ENCODE peak calls at places on chromosomes 1 and 21, in seven cellular contexts. One of them, this sample, is unnamed.

GRCh38 chr1:229058716-229059115 is 212.2 kb upstream of the RAB4A start:
- DNase-seq in thoracic aorta: no peak
- DNase-seq in nephron progenitor cell: peak
- DNase-seq in fibroblast of mammary gland: no peak
- DNase-seq in GM13976: no peak
- DNase-seq in fibroblast of lung: no peak
- DNase-seq in AG09309: no peak
- DNase-seq in this sample: no peak

GRCh38 chr1:199394856-199395255 is 632.7 kb upstream of the NR5A2 start:
- DNase-seq in fibroblast of lung: no peak
- DNase-seq in nephron progenitor cell: no peak
- DNase-seq in fibroblast of mammary gland: no peak
- DNase-seq in thoracic aorta: no peak
- DNase-seq in AG09309: no peak
- DNase-seq in GM13976: no peak
- DNase-seq in this sample: no peak

GRCh38 chr1:156162430-156163037 is 9.1 kb downstream of the SEMA4A start:
- DNase-seq in nephron progenitor cell: no peak
- DNase-seq in thoracic aorta: no peak
- DNase-seq in GM13976: no peak
- DNase-seq in AG09309: no peak
- DNase-seq in fibroblast of lung: no peak
- DNase-seq in fibroblast of mammary gland: no peak
- DNase-seq in this sample: no peak

GRCh38 chr1:43510621-43511020 is 20.1 kb upstream of the PTPRF start:
- DNase-seq in thoracic aorta: no peak
- DNase-seq in fibroblast of lung: no peak
- DNase-seq in fibroblast of mammary gland: no peak
- DNase-seq in nephron progenitor cell: no peak
- DNase-seq in AG09309: no peak
- DNase-seq in GM13976: no peak
- DNase-seq in this sample: no peak

GRCh38 chr1:155978325-155978972 is at the start of gene ARHGEF2:
- DNase-seq in thoracic aorta: peak
- DNase-seq in AG09309: no peak
- DNase-seq in GM13976: peak
- DNase-seq in nephron progenitor cell: peak
- DNase-seq in fibroblast of mammary gland: peak
- DNase-seq in fibroblast of lung: peak
- DNase-seq in this sample: peak

GRCh38 chr1:223775054-223775453 is 62.7 kb downstream of the CAPN2 start:
- DNase-seq in fibroblast of lung: peak
- DNase-seq in nephron progenitor cell: no peak
- DNase-seq in AG09309: no peak
- DNase-seq in GM13976: no peak
- DNase-seq in fibroblast of mammary gland: peak
- DNase-seq in thoracic aorta: no peak
- DNase-seq in this sample: no peak

GRCh38 chr1:42035205-42035829 is 116.6 kb upstream of the HIVEP3 start:
- DNase-seq in thoracic aorta: no peak
- DNase-seq in GM13976: peak
- DNase-seq in nephron progenitor cell: peak
- DNase-seq in fibroblast of lung: peak
- DNase-seq in AG09309: no peak
- DNase-seq in fibroblast of mammary gland: peak
- DNase-seq in this sample: peak

GRCh38 chr1:48236716-48237470 is 14.4 kb downstream of the SLC5A9 start:
- DNase-seq in AG09309: peak
- DNase-seq in nephron progenitor cell: peak
- DNase-seq in fibroblast of mammary gland: peak
- DNase-seq in thoracic aorta: no peak
- DNase-seq in fibroblast of lung: peak
- DNase-seq in GM13976: peak
- DNase-seq in this sample: no peak

GRCh38 chr21:26207021-26207420 is 36.5 kb upstream of the APP start:
- DNase-seq in fibroblast of mammary gland: no peak
- DNase-seq in GM13976: no peak
- DNase-seq in thoracic aorta: no peak
- DNase-seq in nephron progenitor cell: no peak
- DNase-seq in fibroblast of lung: no peak
- DNase-seq in AG09309: no peak
- DNase-seq in this sample: no peak
- TF ChIP-seq CTCF in fibroblast of mammary gland: no peak
- TF ChIP-seq CTCF in GM13976: no peak
- TF ChIP-seq CTCF in thoracic aorta: no peak
- TF ChIP-seq CTCF in nephron progenitor cell: no peak
- TF ChIP-seq CTCF in fibroblast of lung: no peak
- TF ChIP-seq CTCF in AG09309: no peak
- TF ChIP-seq CTCF in this sample: no peak

GRCh38 chr1:118660769-118661168 is 327.4 kb downstream of the TBX15 start:
- DNase-seq in nephron progenitor cell: no peak
- DNase-seq in GM13976: no peak
- DNase-seq in fibroblast of mammary gland: no peak
- DNase-seq in fibroblast of lung: no peak
- DNase-seq in thoracic aorta: no peak
- DNase-seq in AG09309: no peak
- DNase-seq in this sample: no peak
- TF ChIP-seq CTCF in nephron progenitor cell: no peak
- TF ChIP-seq CTCF in GM13976: no peak
- TF ChIP-seq CTCF in fibroblast of mammary gland: no peak
- TF ChIP-seq CTCF in fibroblast of lung: no peak
- TF ChIP-seq CTCF in thoracic aorta: no peak
- TF ChIP-seq CTCF in AG09309: no peak
- TF ChIP-seq CTCF in this sample: no peak

DNA sequence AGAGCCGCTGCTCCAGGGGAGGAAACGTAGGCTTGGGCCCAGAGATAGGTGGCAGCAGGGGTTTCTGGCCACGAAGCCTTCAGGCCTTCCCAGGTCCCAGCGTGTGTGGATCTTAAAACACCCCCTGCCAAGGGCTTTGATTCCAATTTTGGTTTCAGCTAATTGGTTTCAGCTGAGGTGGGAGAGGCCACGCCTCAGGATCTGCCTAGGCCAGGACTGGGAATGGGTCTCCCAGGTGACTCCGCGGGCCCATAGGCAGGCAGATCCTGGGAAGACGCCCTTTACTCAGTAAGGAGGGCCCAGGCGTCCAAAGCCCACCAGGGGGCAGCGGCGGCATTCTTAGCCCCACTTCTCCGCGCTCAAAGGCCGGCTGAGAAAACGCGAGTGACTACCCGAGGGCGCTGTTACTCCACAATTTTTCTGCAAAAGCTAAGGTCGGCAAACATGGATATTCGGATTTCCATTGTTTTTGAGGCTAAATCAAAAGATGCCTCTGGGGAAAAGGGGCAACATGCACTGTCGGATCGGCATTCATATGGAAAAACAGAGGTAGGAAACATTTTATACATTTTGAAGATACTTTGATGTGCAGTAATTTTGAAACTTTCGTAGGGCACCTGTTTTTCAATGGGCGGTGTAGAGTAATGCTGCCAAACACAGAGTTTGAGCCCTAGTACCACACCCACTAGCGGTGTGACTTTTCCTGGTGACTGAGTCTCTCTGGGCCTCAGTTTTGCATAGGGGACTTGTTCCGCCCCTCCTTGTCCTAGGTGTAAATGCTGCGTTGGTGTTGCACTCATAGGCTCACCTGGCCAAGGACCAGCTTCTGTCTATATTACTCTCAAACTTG is 31.8 kb upstream of the BCL10 start:
- DNase-seq in nephron progenitor cell: peak
- DNase-seq in thoracic aorta: peak
- DNase-seq in GM13976: peak
- DNase-seq in AG09309: no peak
- DNase-seq in fibroblast of lung: peak
- DNase-seq in fibroblast of mammary gland: peak
- DNase-seq in this sample: peak
- TF ChIP-seq CTCF in nephron progenitor cell: peak
- TF ChIP-seq CTCF in thoracic aorta: peak
- TF ChIP-seq CTCF in GM13976: peak
- TF ChIP-seq CTCF in AG09309: peak
- TF ChIP-seq CTCF in fibroblast of lung: peak
- TF ChIP-seq CTCF in fibroblast of mammary gland: peak
- TF ChIP-seq CTCF in this sample: peak

GRCh38 chr1:21550866-21551475 is 41.7 kb downstream of the ALPL start:
- DNase-seq in thoracic aorta: no peak
- DNase-seq in GM13976: no peak
- DNase-seq in fibroblast of lung: no peak
- DNase-seq in nephron progenitor cell: no peak
- DNase-seq in fibroblast of mammary gland: no peak
- DNase-seq in AG09309: no peak
- DNase-seq in this sample: no peak
- TF ChIP-seq CTCF in thoracic aorta: no peak
- TF ChIP-seq CTCF in GM13976: no peak
- TF ChIP-seq CTCF in fibroblast of lung: no peak
- TF ChIP-seq CTCF in nephron progenitor cell: no peak
- TF ChIP-seq CTCF in fibroblast of mammary gland: no peak
- TF ChIP-seq CTCF in AG09309: no peak
- TF ChIP-seq CTCF in this sample: no peak

DNA sequence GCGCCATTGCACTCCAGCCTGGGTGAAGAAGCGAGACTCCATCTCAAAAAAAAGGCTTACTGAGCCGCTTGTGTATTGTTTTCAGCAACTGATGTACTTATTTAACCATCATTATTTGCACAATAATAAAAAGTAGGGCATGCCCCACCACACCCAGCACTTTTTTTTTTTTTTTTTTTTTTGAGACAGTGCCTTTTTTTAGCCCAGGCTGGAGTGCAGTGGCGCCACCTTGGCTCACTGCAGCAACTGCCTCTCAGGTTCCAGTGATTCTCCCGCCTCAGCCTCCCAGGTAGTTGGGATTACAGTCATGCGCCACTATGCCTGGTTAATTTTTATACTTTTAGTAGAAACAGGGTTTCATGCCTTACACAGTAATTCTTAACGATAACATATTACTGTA is 12.2 kb upstream of the TRNAU1AP start:
- DNase-seq in thoracic aorta: no peak
- DNase-seq in GM13976: no peak
- DNase-seq in fibroblast of lung: no peak
- DNase-seq in fibroblast of mammary gland: no peak
- DNase-seq in nephron progenitor cell: no peak
- DNase-seq in AG09309: no peak
- DNase-seq in this sample: no peak
- TF ChIP-seq CTCF in thoracic aorta: no peak
- TF ChIP-seq CTCF in GM13976: no peak
- TF ChIP-seq CTCF in fibroblast of lung: peak
- TF ChIP-seq CTCF in fibroblast of mammary gland: peak
- TF ChIP-seq CTCF in nephron progenitor cell: no peak
- TF ChIP-seq CTCF in AG09309: peak
- TF ChIP-seq CTCF in this sample: no peak

GRCh38 chr1:15847100-15847892 is at the start of gene SPEN:
- DNase-seq in nephron progenitor cell: peak
- DNase-seq in thoracic aorta: peak
- DNase-seq in fibroblast of lung: peak
- DNase-seq in fibroblast of mammary gland: peak
- DNase-seq in AG09309: peak
- DNase-seq in GM13976: peak
- DNase-seq in this sample: peak
- TF ChIP-seq CTCF in nephron progenitor cell: no peak
- TF ChIP-seq CTCF in thoracic aorta: peak
- TF ChIP-seq CTCF in fibroblast of lung: no peak
- TF ChIP-seq CTCF in fibroblast of mammary gland: no peak
- TF ChIP-seq CTCF in AG09309: no peak
- TF ChIP-seq CTCF in GM13976: no peak
- TF ChIP-seq CTCF in this sample: no peak

DNA sequence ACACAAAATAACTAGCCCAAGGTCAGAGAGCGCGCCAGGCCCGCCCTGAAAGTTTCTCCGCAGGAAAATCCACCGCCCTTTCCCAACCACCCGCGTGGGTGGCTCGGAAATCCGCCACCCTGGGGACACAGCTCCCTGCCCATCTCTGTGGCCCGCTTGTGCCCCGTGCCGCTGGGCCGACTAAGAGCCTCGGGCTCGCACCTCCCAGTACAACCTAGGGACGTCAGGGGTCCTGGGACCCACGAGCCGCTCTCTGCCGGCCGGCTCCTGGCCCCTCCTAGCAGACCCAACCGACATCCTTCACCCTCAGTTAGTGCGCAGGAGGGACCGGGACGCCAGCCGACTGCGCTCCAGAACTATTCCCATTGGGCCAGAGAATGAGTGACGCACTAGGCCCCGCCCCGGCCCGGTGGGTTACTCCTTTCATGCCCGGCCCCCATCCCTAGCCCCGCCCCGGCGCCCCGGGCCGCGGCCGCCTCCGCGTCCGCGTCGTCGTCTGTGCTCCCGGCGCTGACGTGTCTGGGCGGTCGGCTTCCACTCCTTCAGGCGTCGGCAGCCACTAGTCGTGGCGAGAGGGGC is 396 bp upstream of the UAP1 start:
- DNase-seq in fibroblast of lung: peak
- DNase-seq in fibroblast of mammary gland: peak
- DNase-seq in GM13976: peak
- DNase-seq in AG09309: peak
- DNase-seq in thoracic aorta: peak
- DNase-seq in nephron progenitor cell: peak
- DNase-seq in this sample: peak
- TF ChIP-seq CTCF in fibroblast of lung: no peak
- TF ChIP-seq CTCF in fibroblast of mammary gland: no peak
- TF ChIP-seq CTCF in GM13976: no peak
- TF ChIP-seq CTCF in AG09309: no peak
- TF ChIP-seq CTCF in thoracic aorta: no peak
- TF ChIP-seq CTCF in nephron progenitor cell: no peak
- TF ChIP-seq CTCF in this sample: no peak

GRCh38 chr1:66764994-66765578 is 12.8 kb downstream of the DYNLT5 start:
- DNase-seq in AG09309: peak
- DNase-seq in nephron progenitor cell: peak
- DNase-seq in GM13976: peak
- DNase-seq in fibroblast of mammary gland: peak
- DNase-seq in thoracic aorta: no peak
- DNase-seq in fibroblast of lung: peak
- DNase-seq in this sample: peak
- TF ChIP-seq CTCF in AG09309: peak
- TF ChIP-seq CTCF in nephron progenitor cell: peak
- TF ChIP-seq CTCF in GM13976: peak
- TF ChIP-seq CTCF in fibroblast of mammary gland: peak
- TF ChIP-seq CTCF in thoracic aorta: peak
- TF ChIP-seq CTCF in fibroblast of lung: peak
- TF ChIP-seq CTCF in this sample: peak

GRCh38 chr1:70714149-70714548 is 303.1 kb downstream of the CTH start:
- DNase-seq in fibroblast of mammary gland: no peak
- DNase-seq in thoracic aorta: no peak
- DNase-seq in fibroblast of lung: no peak
- DNase-seq in GM13976: no peak
- DNase-seq in nephron progenitor cell: no peak
- DNase-seq in AG09309: no peak
- DNase-seq in this sample: no peak
- TF ChIP-seq CTCF in fibroblast of mammary gland: no peak
- TF ChIP-seq CTCF in thoracic aorta: no peak
- TF ChIP-seq CTCF in fibroblast of lung: no peak
- TF ChIP-seq CTCF in GM13976: no peak
- TF ChIP-seq CTCF in nephron progenitor cell: no peak
- TF ChIP-seq CTCF in AG09309: no peak
- TF ChIP-seq CTCF in this sample: no peak

GRCh38 chr1:26089125-26089524 is 21.7 kb upstream of the TRIM63 start:
- DNase-seq in AG09309: no peak
- DNase-seq in fibroblast of lung: no peak
- DNase-seq in fibroblast of mammary gland: no peak
- DNase-seq in nephron progenitor cell: no peak
- DNase-seq in GM13976: no peak
- DNase-seq in thoracic aorta: no peak
- DNase-seq in this sample: no peak
- TF ChIP-seq CTCF in AG09309: no peak
- TF ChIP-seq CTCF in fibroblast of lung: no peak
- TF ChIP-seq CTCF in fibroblast of mammary gland: no peak
- TF ChIP-seq CTCF in nephron progenitor cell: no peak
- TF ChIP-seq CTCF in GM13976: no peak
- TF ChIP-seq CTCF in thoracic aorta: no peak
- TF ChIP-seq CTCF in this sample: no peak